ENCODE peak calls at places on chromosomes 6 and 20, in five cellular contexts. Y is IMR-90, C is trophoblast cell, Q is mesenchymal stem cell, G is neuronal stem cell. A is an unnamed sample. For H3K4me1, the result is how much of the 10 kb centered on the place peaks cover.

GRCh38 chr20:63351811-63352591 is 9.1 kb downstream of the CHRNA4 start:
- DNase-seq in Y (no peak), C (no peak), Q (no peak), G (no peak), A (peak)

GRCh38 chr20:61454053-61454452 is 202.0 kb downstream of the CDH4 start:
- DNase-seq in Y (peak), C (no peak), Q (peak), G (no peak), A (no peak)

GRCh38 chr6:55980627-55981211 is 105.3 kb upstream of the BMP5 start:
- DNase-seq in Y (peak), C (peak), Q (peak), G (peak), A (peak)

GRCh38 chr6:113350521-113350920 is 506.6 kb upstream of the MARCKS start:
- DNase-seq in Y (peak), C (no peak), Q (no peak), G (no peak), A (no peak)

GRCh38 chr6:119608994-119609393 is 259.4 kb upstream of the MAN1A1 start:
- DNase-seq in Y (no peak), C (no peak), Q (no peak), G (no peak), A (peak)

GRCh38 chr6:39892490-39893129 is 41.7 kb downstream of the MOCS1 start:
- DNase-seq in Y (peak), C (peak), Q (peak), G (peak), A (peak)

GRCh38 chr20:23108871-23109270 is 22.7 kb upstream of the CD93 start:
- DNase-seq in Y (no peak), C (no peak), Q (no peak), G (no peak), A (no peak)

GRCh38 chr6:81708306-81708705 is 44.2 kb downstream of the TENT5A start:
- DNase-seq in Y (no peak), C (no peak), Q (no peak), G (peak), A (peak)

GRCh38 chr6:143410859-143411270 is 39.6 kb downstream of the ADAT2 start:
- DNase-seq in Y (peak), C (no peak), Q (no peak), G (no peak), A (peak)

GRCh38 chr20:23018941-23019340 is 16.2 kb upstream of the SSTR4 start:
- DNase-seq in Y (no peak), C (no peak), Q (no peak), G (no peak), A (no peak)

GRCh38 chr6:27758471-27758870 is 153.7 kb downstream of the OR2B2 start:
- DNase-seq in Y (no peak), C (no peak), Q (no peak), G (no peak), A (no peak)

GRCh38 chr20:59812286-59813125 is 120.9 kb downstream of the SYCP2 start:
- DNase-seq in Y (no peak), C (no peak), Q (no peak), G (no peak), A (no peak)

GRCh38 chr6:169075211-169075621 is 178.4 kb downstream of the THBS2 start:
- DNase-seq in Y (peak), C (no peak), Q (no peak), G (no peak), A (no peak)

GRCh38 chr20:47727170-47727880 is 58.0 kb downstream of the SULF2 start:
- DNase-seq in Y (no peak), C (peak), Q (no peak), G (no peak), A (no peak)

GRCh38 chr6:40343318-40343886 is 243.8 kb downstream of the LRFN2 start:
- DNase-seq in Y (no peak), C (no peak), Q (no peak), G (no peak), A (no peak)

DNA sequence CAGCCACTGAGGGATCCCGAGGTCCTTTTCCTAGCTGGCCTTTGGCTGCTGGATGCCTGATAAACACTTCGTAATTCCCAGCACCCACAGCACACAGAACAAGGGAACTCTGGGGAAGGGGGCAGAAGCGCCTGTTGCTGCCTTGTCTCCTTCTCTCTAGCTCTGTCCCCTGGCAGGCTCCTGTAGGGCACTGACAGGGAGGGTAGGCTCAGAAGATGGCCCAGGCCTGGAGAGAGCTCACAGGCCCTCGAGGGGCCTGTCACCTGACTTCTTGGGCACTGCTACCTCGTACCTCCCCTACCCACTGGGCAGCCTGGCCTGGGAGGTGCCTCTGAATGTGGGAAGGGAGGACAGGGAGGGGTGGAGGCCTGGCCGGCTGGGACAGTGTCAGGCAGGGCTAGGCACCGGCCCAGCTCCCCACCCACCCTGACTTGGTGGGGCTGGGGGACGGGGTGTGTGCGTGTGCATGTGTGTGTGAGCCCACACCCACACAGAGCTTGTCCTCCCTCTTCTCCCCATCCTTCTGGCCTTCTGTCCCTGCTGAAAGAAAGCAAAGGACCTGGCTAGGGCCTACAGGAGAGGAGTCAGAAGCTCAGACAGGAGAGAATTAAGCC is 18.1 kb downstream of the C6orf132 start:
- DNase-seq in Y (no peak), C (no peak), Q (no peak), G (no peak), A (no peak)
- H2BK5ac ChIP-seq in Y (no peak), C (no peak), Q (no peak), G (no peak), A (no peak)

DNA sequence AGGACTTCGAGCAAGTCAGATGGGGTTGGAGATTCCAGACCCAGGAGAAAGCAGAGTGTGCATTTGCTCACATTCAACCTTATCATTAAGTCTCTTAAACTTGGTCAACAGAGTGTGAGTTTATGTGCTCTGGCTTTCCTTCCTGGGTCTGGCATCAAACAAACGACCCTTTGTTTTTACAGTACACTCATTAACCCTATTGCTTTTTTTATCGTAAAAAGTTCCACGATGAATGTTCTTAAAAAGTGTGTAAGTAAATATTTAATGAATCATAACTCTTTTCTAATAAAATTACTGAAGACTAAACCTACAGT is 2.5 kb downstream of the FYN start:
- DNase-seq in Y (no peak), C (no peak), Q (no peak), G (no peak), A (no peak)
- H3K4me1 ChIP-seq in Y (under half), C (under half), Q (under half), G (under half), A (under half)

DNA sequence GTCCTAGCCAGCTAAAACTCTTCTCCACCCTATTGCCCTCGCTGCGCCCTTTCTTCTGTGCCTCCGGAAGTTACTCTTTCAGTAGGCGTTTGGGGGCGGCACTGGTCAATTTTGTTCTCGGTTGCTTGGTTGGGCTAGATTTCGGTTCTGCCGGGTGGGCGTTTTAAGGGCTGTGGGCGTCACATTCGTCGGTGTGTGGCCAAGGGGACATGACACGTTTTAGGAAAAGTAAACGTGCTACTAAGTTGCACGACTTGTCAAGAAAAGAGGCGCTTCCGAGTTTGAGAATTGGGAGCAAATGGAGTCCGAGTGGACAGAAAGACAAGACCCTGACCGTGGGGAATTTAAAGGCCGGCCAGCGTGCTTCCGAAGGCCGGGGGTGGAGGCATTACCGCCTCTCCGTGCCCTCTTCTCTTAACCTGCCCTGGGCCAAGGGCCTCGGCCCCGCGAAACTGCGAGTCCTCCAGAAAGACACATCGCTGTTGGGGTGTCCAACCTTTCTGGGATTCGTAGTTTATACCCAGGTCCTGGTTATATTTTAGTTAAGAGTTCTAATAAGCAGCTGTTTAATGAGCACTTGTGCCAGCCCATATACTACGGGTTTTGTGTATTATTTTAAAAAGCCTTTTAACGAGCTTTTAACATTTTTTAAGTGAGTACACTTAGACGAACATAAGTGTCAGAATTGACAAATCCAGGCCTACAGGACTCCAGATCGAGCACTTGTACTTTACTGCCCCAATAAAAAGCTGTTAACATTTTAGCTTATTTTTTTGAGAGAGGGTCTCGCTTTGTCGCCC is 664 bp upstream of the BAG6 start:
- DNase-seq in Y (no peak), C (peak), Q (peak), G (peak), A (peak)
- H4K8ac ChIP-seq in Y (peak), C (peak), Q (peak), G (no peak), A (no peak)

GRCh38 chr6:53328375-53328774 is 20.4 kb downstream of the ELOVL5 start:
- DNase-seq in Y (no peak), C (no peak), Q (no peak), G (no peak), A (no peak)

GRCh38 chr6:53330137-53330536 is 18.6 kb downstream of the ELOVL5 start:
- DNase-seq in Y (no peak), C (no peak), Q (no peak), G (no peak), A (no peak)

GRCh38 chr6:53326372-53327016 is 22.3 kb downstream of the ELOVL5 start:
- DNase-seq in Y (peak), C (peak), Q (peak), G (no peak), A (peak)

GRCh38 chr6:53325785-53326184 is 23.0 kb downstream of the ELOVL5 start:
- DNase-seq in Y (no peak), C (no peak), Q (no peak), G (no peak), A (no peak)

DNA sequence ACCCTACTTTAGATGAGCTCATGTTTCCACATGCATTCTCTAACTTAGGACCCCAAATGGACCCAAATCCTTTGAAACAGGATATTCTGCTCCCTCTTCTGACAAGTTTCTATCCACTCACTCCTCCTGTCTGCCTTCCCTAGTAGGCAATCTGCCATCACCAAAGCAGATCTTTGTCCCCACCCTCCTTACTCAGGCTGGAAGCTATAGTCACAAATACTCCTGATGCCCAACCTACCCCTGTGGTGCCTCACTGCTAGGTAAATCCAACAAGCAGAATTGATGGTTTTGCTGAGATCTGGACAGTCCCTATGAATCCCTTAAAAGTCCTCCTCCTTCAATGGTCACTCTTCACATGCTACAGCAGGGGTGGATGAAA is 21.7 kb downstream of the ELOVL5 start:
- DNase-seq in Y (peak), C (no peak), Q (no peak), G (no peak), A (peak)
- H2BK5ac ChIP-seq in Y (peak), C (no peak), Q (peak), G (no peak), A (no peak)